ENCODE peak calls at places on chromosomes 1 and 21, in ten cellular contexts. One of them, this sample, is unnamed.

GRCh38 chr21:35206141-35207125 is 157.3 kb upstream of the RUNX1 start:
- DNase-seq in lower lobe of right lung: no peak
- DNase-seq in body of pancreas: no peak
- DNase-seq in stimulated activated CD8-positive, alpha-beta memory T cell treated with anti-CD3 and anti-CD28 coated beads, Interleukin-2, amount 100 ng/mL, for 48 hours: no peak
- DNase-seq in progenitor cell of endocrine pancreas: no peak
- DNase-seq in amygdala: no peak
- DNase-seq in RKO: no peak
- DNase-seq in AG08396: no peak
- DNase-seq in heart left ventricle: no peak
- DNase-seq in EH: no peak
- DNase-seq in this sample: no peak

GRCh38 chr1:198030682-198031081 is 113.5 kb downstream of the LHX9 start:
- DNase-seq in amygdala: no peak
- DNase-seq in RKO: no peak
- DNase-seq in progenitor cell of endocrine pancreas: no peak
- DNase-seq in stimulated activated CD8-positive, alpha-beta memory T cell treated with anti-CD3 and anti-CD28 coated beads, Interleukin-2, amount 100 ng/mL, for 48 hours: no peak
- DNase-seq in body of pancreas: no peak
- DNase-seq in heart left ventricle: no peak
- DNase-seq in EH: peak
- DNase-seq in AG08396: no peak
- DNase-seq in lower lobe of right lung: no peak
- DNase-seq in this sample: peak

GRCh38 chr1:20555025-20555757 is 2.8 kb downstream of the FAM43B start:
- DNase-seq in RKO: no peak
- DNase-seq in progenitor cell of endocrine pancreas: no peak
- DNase-seq in lower lobe of right lung: no peak
- DNase-seq in AG08396: no peak
- DNase-seq in heart left ventricle: peak
- DNase-seq in amygdala: no peak
- DNase-seq in EH: no peak
- DNase-seq in body of pancreas: no peak
- DNase-seq in stimulated activated CD8-positive, alpha-beta memory T cell treated with anti-CD3 and anti-CD28 coated beads, Interleukin-2, amount 100 ng/mL, for 48 hours: no peak
- DNase-seq in this sample: peak

GRCh38 chr1:161218301-161219077 is 3.4 kb downstream of the FCER1G start:
- DNase-seq in lower lobe of right lung: no peak
- DNase-seq in progenitor cell of endocrine pancreas: no peak
- DNase-seq in EH: no peak
- DNase-seq in heart left ventricle: no peak
- DNase-seq in stimulated activated CD8-positive, alpha-beta memory T cell treated with anti-CD3 and anti-CD28 coated beads, Interleukin-2, amount 100 ng/mL, for 48 hours: no peak
- DNase-seq in AG08396: no peak
- DNase-seq in body of pancreas: no peak
- DNase-seq in amygdala: no peak
- DNase-seq in RKO: no peak
- DNase-seq in this sample: no peak

GRCh38 chr1:218741852-218742251 is 396.7 kb downstream of the TGFB2 start:
- DNase-seq in RKO: no peak
- DNase-seq in heart left ventricle: no peak
- DNase-seq in EH: no peak
- DNase-seq in body of pancreas: no peak
- DNase-seq in stimulated activated CD8-positive, alpha-beta memory T cell treated with anti-CD3 and anti-CD28 coated beads, Interleukin-2, amount 100 ng/mL, for 48 hours: no peak
- DNase-seq in amygdala: no peak
- DNase-seq in progenitor cell of endocrine pancreas: no peak
- DNase-seq in lower lobe of right lung: no peak
- DNase-seq in AG08396: no peak
- DNase-seq in this sample: no peak

GRCh38 chr1:186828612-186829542 is at the start of gene PLA2G4A:
- DNase-seq in progenitor cell of endocrine pancreas: no peak
- DNase-seq in body of pancreas: peak
- DNase-seq in EH: peak
- DNase-seq in RKO: peak
- DNase-seq in lower lobe of right lung: peak
- DNase-seq in heart left ventricle: peak
- DNase-seq in AG08396: peak
- DNase-seq in amygdala: no peak
- DNase-seq in stimulated activated CD8-positive, alpha-beta memory T cell treated with anti-CD3 and anti-CD28 coated beads, Interleukin-2, amount 100 ng/mL, for 48 hours: no peak
- DNase-seq in this sample: peak

GRCh38 chr1:3130268-3130667 is 61.3 kb downstream of the PRDM16 start:
- DNase-seq in body of pancreas: no peak
- DNase-seq in RKO: no peak
- DNase-seq in progenitor cell of endocrine pancreas: no peak
- DNase-seq in stimulated activated CD8-positive, alpha-beta memory T cell treated with anti-CD3 and anti-CD28 coated beads, Interleukin-2, amount 100 ng/mL, for 48 hours: no peak
- DNase-seq in amygdala: no peak
- DNase-seq in lower lobe of right lung: no peak
- DNase-seq in heart left ventricle: no peak
- DNase-seq in AG08396: no peak
- DNase-seq in EH: no peak
- DNase-seq in this sample: no peak

GRCh38 chr1:155961937-155962336 is 16.4 kb downstream of the ARHGEF2 start:
- DNase-seq in RKO: peak
- DNase-seq in progenitor cell of endocrine pancreas: no peak
- DNase-seq in stimulated activated CD8-positive, alpha-beta memory T cell treated with anti-CD3 and anti-CD28 coated beads, Interleukin-2, amount 100 ng/mL, for 48 hours: no peak
- DNase-seq in EH: peak
- DNase-seq in lower lobe of right lung: no peak
- DNase-seq in AG08396: peak
- DNase-seq in heart left ventricle: peak
- DNase-seq in body of pancreas: no peak
- DNase-seq in amygdala: no peak
- DNase-seq in this sample: peak

GRCh38 chr1:9907441-9907840 is 2.6 kb downstream of the CTNNBIP1 start:
- DNase-seq in RKO: no peak
- DNase-seq in AG08396: no peak
- DNase-seq in EH: no peak
- DNase-seq in stimulated activated CD8-positive, alpha-beta memory T cell treated with anti-CD3 and anti-CD28 coated beads, Interleukin-2, amount 100 ng/mL, for 48 hours: no peak
- DNase-seq in body of pancreas: no peak
- DNase-seq in progenitor cell of endocrine pancreas: no peak
- DNase-seq in amygdala: no peak
- DNase-seq in lower lobe of right lung: no peak
- DNase-seq in heart left ventricle: no peak
- DNase-seq in this sample: no peak

GRCh38 chr1:24201941-24202440 is 14.9 kb upstream of the IFNLR1 start:
- DNase-seq in amygdala: peak
- DNase-seq in RKO: peak
- DNase-seq in progenitor cell of endocrine pancreas: peak
- DNase-seq in body of pancreas: peak
- DNase-seq in heart left ventricle: peak
- DNase-seq in lower lobe of right lung: peak
- DNase-seq in EH: peak
- DNase-seq in stimulated activated CD8-positive, alpha-beta memory T cell treated with anti-CD3 and anti-CD28 coated beads, Interleukin-2, amount 100 ng/mL, for 48 hours: peak
- DNase-seq in AG08396: peak
- DNase-seq in this sample: peak

GRCh38 chr1:29519733-29520132 is 283.4 kb downstream of the PTPRU start:
- DNase-seq in progenitor cell of endocrine pancreas: peak
- DNase-seq in lower lobe of right lung: no peak
- DNase-seq in amygdala: no peak
- DNase-seq in heart left ventricle: no peak
- DNase-seq in AG08396: no peak
- DNase-seq in EH: no peak
- DNase-seq in body of pancreas: no peak
- DNase-seq in RKO: no peak
- DNase-seq in stimulated activated CD8-positive, alpha-beta memory T cell treated with anti-CD3 and anti-CD28 coated beads, Interleukin-2, amount 100 ng/mL, for 48 hours: no peak
- DNase-seq in this sample: no peak

GRCh38 chr21:32426592-32427051 is 14.1 kb downstream of the EVA1C start:
- DNase-seq in lower lobe of right lung: no peak
- DNase-seq in amygdala: no peak
- DNase-seq in AG08396: peak
- DNase-seq in body of pancreas: no peak
- DNase-seq in EH: peak
- DNase-seq in RKO: no peak
- DNase-seq in stimulated activated CD8-positive, alpha-beta memory T cell treated with anti-CD3 and anti-CD28 coated beads, Interleukin-2, amount 100 ng/mL, for 48 hours: no peak
- DNase-seq in progenitor cell of endocrine pancreas: no peak
- DNase-seq in heart left ventricle: no peak
- DNase-seq in this sample: peak

GRCh38 chr1:245874942-245875580 is 632.0 kb downstream of the SMYD3 start:
- DNase-seq in RKO: no peak
- DNase-seq in body of pancreas: peak
- DNase-seq in progenitor cell of endocrine pancreas: no peak
- DNase-seq in EH: peak
- DNase-seq in amygdala: no peak
- DNase-seq in AG08396: peak
- DNase-seq in stimulated activated CD8-positive, alpha-beta memory T cell treated with anti-CD3 and anti-CD28 coated beads, Interleukin-2, amount 100 ng/mL, for 48 hours: no peak
- DNase-seq in lower lobe of right lung: peak
- DNase-seq in heart left ventricle: peak
- DNase-seq in this sample: peak

GRCh38 chr1:214989341-214989740 is 93.2 kb upstream of the KCNK2 start:
- DNase-seq in stimulated activated CD8-positive, alpha-beta memory T cell treated with anti-CD3 and anti-CD28 coated beads, Interleukin-2, amount 100 ng/mL, for 48 hours: no peak
- DNase-seq in progenitor cell of endocrine pancreas: no peak
- DNase-seq in heart left ventricle: no peak
- DNase-seq in RKO: no peak
- DNase-seq in amygdala: no peak
- DNase-seq in EH: peak
- DNase-seq in AG08396: no peak
- DNase-seq in body of pancreas: no peak
- DNase-seq in lower lobe of right lung: no peak
- DNase-seq in this sample: peak

This sample was measured in cardiac fibroblast.